ENCODE peak calls at places on chromosomes 11 and 22, in four cellular contexts. S is neuronal stem cell; V is NCI-H526; U is activated naive CD4-positive, alpha-beta T cell. M is an unnamed sample.

GRCh38 chr11:22703040-22703439 is 36.6 kb downstream of the GAS2 start:
- DNase-seq in S (no peak), V (peak), U (no peak), M (peak)

GRCh38 chr22:38696606-38697005 is 4.1 kb downstream of the JOSD1 start:
- DNase-seq in S (no peak), V (no peak), U (no peak), M (no peak)

GRCh38 chr11:117333921-117334320 is 6.3 kb downstream of the CEP164 start:
- DNase-seq in S (no peak), V (no peak), U (no peak), M (no peak)

GRCh38 chr11:95385577-95385976 is 154.6 kb upstream of the SESN3 start:
- DNase-seq in S (no peak), V (no peak), U (no peak), M (no peak)

GRCh38 chr11:76161261-76161961 is 44.9 kb downstream of the WNT11 start:
- DNase-seq in S (no peak), V (no peak), U (no peak), M (peak)

GRCh38 chr11:4672470-4672869 is 25.2 kb downstream of the OR51E2 start:
- DNase-seq in S (no peak), V (no peak), U (no peak), M (no peak)

GRCh38 chr11:118132385-118133151 is 20.1 kb downstream of the SCN4B start:
- DNase-seq in S (no peak), V (no peak), U (no peak), M (no peak)

GRCh38 chr11:120108154-120108784 is 29.6 kb downstream of the TRIM29 start:
- DNase-seq in S (peak), V (peak), U (peak), M (peak)

GRCh38 chr11:1727088-1727690 is 23.2 kb downstream of the IFITM10 start:
- DNase-seq in S (no peak), V (no peak), U (no peak), M (no peak)

GRCh38 chr22:30290679-30291333 is 1.5 kb upstream of the CASTOR1 start:
- DNase-seq in S (peak), V (no peak), U (no peak), M (no peak)

GRCh38 chr11:94694309-94695060 is 73.7 kb upstream of the AMOTL1 start:
- DNase-seq in S (no peak), V (peak), U (no peak), M (no peak)

GRCh38 chr11:102139081-102139498 is 28.8 kb downstream of the YAP1 start:
- DNase-seq in S (no peak), V (no peak), U (no peak), M (no peak)

GRCh38 chr22:47168441-47168840 is 406.0 kb downstream of the TBC1D22A start:
- DNase-seq in S (no peak), V (no peak), U (no peak), M (no peak)

GRCh38 chr11:96168623-96169022 is 174.4 kb downstream of the MAML2 start:
- DNase-seq in S (no peak), V (no peak), U (no peak), M (no peak)

GRCh38 chr11:19929655-19930054 is 217.0 kb downstream of the NAV2 start:
- DNase-seq in S (no peak), V (no peak), U (no peak), M (no peak)

GRCh38 chr11:19519912-19520641 is 192.6 kb upstream of the NAV2 start:
- DNase-seq in S (peak), V (no peak), U (no peak), M (peak)

GRCh38 chr11:93740031-93740801 is 1.1 kb downstream of the TAF1D start:
- DNase-seq in S (no peak), V (peak), U (no peak), M (peak)

GRCh38 chr11:64642876-64643257 is 51.8 kb downstream of the SLC22A12 start:
- DNase-seq in S (no peak), V (no peak), U (no peak), M (peak)

GRCh38 chr22:26763633-26764295 is 106.4 kb downstream of the MIAT start:
- DNase-seq in S (no peak), V (peak), U (no peak), M (no peak)

GRCh38 chr11:8271106-8271886 is 7.6 kb upstream of the LMO1 start:
- DNase-seq in S (no peak), V (no peak), U (no peak), M (no peak)

GRCh38 chr22:37559901-37560681 is at the start of gene CDC42EP1:
- DNase-seq in S (no peak), V (no peak), U (no peak), M (peak)

GRCh38 chr11:78110830-78111229 is 28.6 kb downstream of the ALG8 start:
- DNase-seq in S (no peak), V (no peak), U (no peak), M (no peak)

GRCh38 chr11:124748100-124748418 is 4.0 kb downstream of the VSIG2 start:
- DNase-seq in S (no peak), V (no peak), U (no peak), M (no peak)

GRCh38 chr22:20225693-20225966 is 42.5 kb downstream of the RTN4R start:
- DNase-seq in S (no peak), V (no peak), U (no peak), M (no peak)

GRCh38 chr22:38355275-38355674 is 38.0 kb upstream of the CSNK1E start:
- DNase-seq in S (no peak), V (no peak), U (no peak), M (no peak)

GRCh38 chr22:24230911-24231656 is 13.8 kb downstream of the GGT5 start:
- DNase-seq in S (no peak), V (no peak), U (peak), M (peak)

M was measured in nephron progenitor cell.